ENCODE peak calls at places on chromosomes 12 and 14, in six cellular contexts. N is colonic mucosa, X is cardiac fibroblast, B is D721Med, U is OCI-LY7, V is A549. E is an unnamed sample.
A peak's percentile ranks its signal among the peaks of the same experiment; 100 is the strongest.

GRCh38 chr12:47979686-47980085 is 16.3 kb downstream of the TMEM106C start:
- DNase-seq in U (no peak), B (no peak), X (no peak), V (no peak), N (no peak), E (no peak)

GRCh38 chr12:124863409-124864325 is at the start of gene SCARB1:
- DNase-seq in N (peak; percentile 86), U (peak; percentile 90), V (peak; percentile 85), X (peak; percentile 75), B (peak; percentile 92), E (peak; percentile 100)

GRCh38 chr14:51242545-51243490 is 2.8 kb downstream of the TMX1 start:
- DNase-seq in N (no peak), B (no peak), V (no peak), X (no peak), U (peak; percentile 45), E (no peak)

GRCh38 chr14:31320216-31320615 is 100.1 kb downstream of the HEATR5A start:
- DNase-seq in X (no peak), B (no peak), V (no peak), U (no peak), N (no peak), E (no peak)

GRCh38 chr12:19894049-19894448 is 454.8 kb downstream of the AEBP2 start:
- DNase-seq in V (no peak), N (no peak), X (peak; percentile 70), U (no peak), B (no peak), E (peak; percentile 22)

GRCh38 chr12:56160160-56160763 is 2.1 kb downstream of the MYL6 start:
- DNase-seq in B (no peak), X (peak; percentile 68), V (no peak), U (peak; percentile 28), N (no peak), E (peak; percentile 54)

GRCh38 chr12:11555195-11555594 is 94.3 kb upstream of the ETV6 start:
- DNase-seq in X (no peak), V (no peak), B (no peak), U (no peak), N (no peak), E (no peak)

GRCh38 chr14:49959822-49960408 is 67.0 kb downstream of the ARF6 start:
- DNase-seq in V (no peak), N (peak; percentile 78), X (no peak), B (no peak), U (peak; percentile 96), E (peak; percentile 47)

GRCh38 chr12:94080684-94081009 is 67.7 kb upstream of the PLXNC1 start:
- DNase-seq in U (no peak), N (no peak), X (no peak), V (no peak), B (no peak), E (no peak)

GRCh38 chr14:70856851-70857498 is 47.7 kb upstream of the MAP3K9 start:
- DNase-seq in V (peak; percentile 5), U (no peak), X (peak; percentile 83), B (no peak), N (no peak), E (no peak)

GRCh38 chr14:55798400-55798799 is 218.4 kb downstream of the KTN1 start:
- DNase-seq in V (no peak), U (no peak), B (no peak), N (no peak), X (no peak), E (no peak)

GRCh38 chr12:74321381-74321780 is 216.3 kb upstream of the ATXN7L3B start:
- DNase-seq in U (no peak), X (no peak), V (no peak), N (no peak), B (no peak), E (no peak)

GRCh38 chr12:89707992-89708792 is 446 bp downstream of the ATP2B1 start:
- DNase-seq in X (peak; percentile 34), V (peak; percentile 22), B (no peak), U (peak; percentile 63), N (peak; percentile 46), E (peak; percentile 50)
- TF ChIP-seq CTCF in X (peak; percentile 7), V (no peak), B (no peak), U (no peak), N (no peak), E (peak; percentile 50)

GRCh38 chr14:101564444-101564776 is 3.1 kb downstream of the DIO3 start:
- DNase-seq in V (no peak), N (no peak), X (no peak), U (no peak), B (no peak), E (no peak)

GRCh38 chr14:101563654-101564443 is 2.6 kb downstream of the DIO3 start:
- DNase-seq in B (no peak), U (no peak), V (peak; percentile 37), N (no peak), X (no peak), E (no peak)

GRCh38 chr14:101563352-101563653 is 2.0 kb downstream of the DIO3 start:
- DNase-seq in X (no peak), V (no peak), N (no peak), B (no peak), U (no peak), E (no peak)

GRCh38 chr14:101567252-101567651 is 6.0 kb downstream of the DIO3 start:
- DNase-seq in B (no peak), V (no peak), X (no peak), U (no peak), N (no peak), E (no peak)

DNA sequence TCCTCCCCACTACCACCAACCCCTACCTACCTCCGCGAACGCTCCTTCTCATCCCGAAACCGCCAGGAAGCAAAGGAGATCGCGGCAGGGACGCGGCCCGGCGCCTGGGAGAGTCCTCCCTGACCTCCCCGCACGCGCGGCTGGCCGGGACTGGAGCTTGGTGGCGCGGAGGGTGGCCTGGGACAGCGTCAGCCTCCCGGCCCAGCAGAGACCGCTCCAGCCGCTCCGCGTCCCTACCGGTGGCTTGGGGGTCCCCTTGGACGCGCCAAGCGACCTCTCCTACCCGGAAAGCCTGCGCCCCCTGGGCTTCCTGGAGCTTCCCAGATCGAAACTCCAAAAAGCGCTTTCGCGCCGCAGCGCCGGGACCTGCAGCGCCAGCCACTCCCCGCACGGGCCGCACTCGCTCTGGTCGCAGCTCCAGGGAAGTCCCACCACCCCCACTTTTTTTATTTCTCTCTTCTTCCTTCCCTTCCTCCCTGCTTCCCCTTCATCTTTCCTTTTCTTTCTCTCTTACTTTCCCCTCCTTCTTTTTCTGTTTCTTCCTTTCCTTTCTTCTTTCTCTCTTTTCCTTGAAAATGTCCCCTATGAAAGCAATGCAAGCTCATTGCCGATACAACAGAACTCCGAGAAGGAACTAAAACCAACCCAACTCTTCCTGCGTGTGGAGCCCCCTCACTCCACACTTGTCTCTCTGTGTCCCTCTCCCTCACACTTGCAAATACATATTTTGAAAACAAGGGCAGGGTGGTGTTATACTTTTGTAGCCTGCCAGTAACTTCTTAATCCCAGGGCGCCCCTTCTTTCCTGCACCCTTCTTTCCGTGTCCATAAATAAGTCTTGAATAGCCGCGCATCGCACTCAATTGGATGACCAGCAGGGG is 3.8 kb downstream of the DIO3 start:
- DNase-seq in V (peak; percentile 56), U (no peak), B (no peak), N (no peak), X (no peak), E (no peak)
- TF ChIP-seq CTCF in V (no peak), U (peak; percentile 16), B (no peak), N (no peak), X (no peak), E (no peak)

GRCh38 chr14:75880512-75880911 is 101.3 kb downstream of the TGFB3 start:
- DNase-seq in B (no peak), N (no peak), V (no peak), U (no peak), X (no peak), E (no peak)
- TF ChIP-seq CTCF in B (no peak), N (no peak), V (no peak), U (peak; percentile 30), X (no peak), E (no peak)

DNA sequence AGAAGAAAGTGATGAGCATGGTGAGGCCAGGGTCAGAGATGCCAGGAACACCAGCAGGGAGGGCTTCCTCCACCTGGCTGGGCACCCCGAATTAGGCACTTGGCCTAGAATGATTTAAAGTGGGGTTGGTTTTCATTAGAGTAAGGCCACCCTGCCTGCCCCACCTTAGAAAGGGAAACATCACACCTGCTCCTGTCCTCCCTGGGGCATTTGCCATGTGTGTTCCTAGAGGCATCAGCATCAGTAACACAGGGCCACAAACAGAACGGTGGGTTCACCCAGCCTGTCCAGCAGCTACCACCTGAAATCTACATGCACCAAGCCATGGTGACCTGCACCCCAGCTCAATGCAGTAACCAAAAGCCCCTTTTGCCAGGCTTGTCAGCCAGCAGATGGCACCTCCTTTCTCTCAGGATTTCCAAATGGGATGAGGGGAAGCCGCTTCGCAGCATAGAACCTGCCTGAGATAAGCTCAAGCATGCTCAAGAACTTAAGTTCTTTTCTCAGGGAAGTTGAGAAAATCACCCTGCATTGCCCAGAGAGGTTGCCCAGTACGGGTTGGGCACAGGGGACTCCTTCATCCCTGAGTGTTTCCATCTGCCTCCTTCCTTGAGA is 338.8 kb downstream of the DPF3 start:
- DNase-seq in V (no peak), B (no peak), N (no peak), U (no peak), X (no peak), E (no peak)
- TF ChIP-seq CTCF in V (no peak), B (peak; percentile 12), N (no peak), U (no peak), X (no peak), E (no peak)

GRCh38 chr12:102543494-102543893 is 63.1 kb upstream of the IGF1 start:
- DNase-seq in V (no peak), N (no peak), X (no peak), B (no peak), U (no peak), E (no peak)
- TF ChIP-seq CTCF in V (no peak), N (no peak), X (no peak), B (peak; percentile 10), U (peak; percentile 35), E (peak; percentile 20)

DNA sequence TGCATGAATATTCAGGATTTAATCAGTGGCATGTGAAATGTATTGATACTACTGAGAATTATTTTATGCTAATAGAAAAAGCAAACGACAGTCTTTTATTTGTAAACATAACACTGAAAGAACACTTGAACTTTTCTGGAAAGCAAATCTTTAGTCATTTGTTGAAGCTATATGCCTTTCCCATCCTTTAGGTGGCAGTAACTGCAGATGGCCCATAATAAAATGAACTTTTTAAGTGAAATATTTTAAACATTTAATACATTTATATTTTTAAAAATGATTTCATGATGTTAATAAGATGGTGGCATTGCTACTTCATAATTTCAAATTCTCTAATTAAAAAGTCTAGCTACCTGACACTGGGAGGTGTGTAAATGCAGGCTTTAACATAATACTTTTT is 13.9 kb upstream of the KRR1 start:
- DNase-seq in N (no peak), X (no peak), U (peak; percentile 13), V (no peak), B (no peak), E (no peak)
- TF ChIP-seq CTCF in N (no peak), X (peak; percentile 52), U (peak; percentile 68), V (peak; percentile 20), B (no peak), E (no peak)

E was measured in GM13976.